ENCODE peak calls at places on chromosome 2, in eight cellular contexts. O is stimulated activated CD4-positive, alpha-beta T cell treated with anti-CD3 and anti-CD28 coated beads, Interleukin-2, amount 100 ng/mL, for 48 hours; P is CD8-positive, alpha-beta T cell; U is IMR-90; J is CD8-positive, alpha-beta memory T cell; V is iPS DF 19.7; T is AG08395; S is dorsolateral prefrontal cortex. W is an unnamed sample.

GRCh38 chr2:37895135-37895534 is 30.0 kb upstream of the RMDN2 start:
- DNase-seq in S (no peak), V (no peak), O (no peak), P (no peak), U (no peak), J (no peak), T (no peak), W (no peak)

GRCh38 chr2:239498576-239498975 is 97.8 kb upstream of the HDAC4 start:
- DNase-seq in U (no peak), J (no peak), S (no peak), O (no peak), T (no peak), P (no peak), V (no peak), W (no peak)

GRCh38 chr2:131094655-131095281 is 1.5 kb upstream of the FAM168B start:
- DNase-seq in V (no peak), T (no peak), J (no peak), U (peak; percentile 7), O (no peak), S (no peak), P (no peak), W (no peak)

GRCh38 chr2:138536302-138536701 is 34.7 kb downstream of the SPOPL start:
- DNase-seq in T (peak; percentile 42), S (no peak), P (no peak), J (no peak), O (no peak), V (no peak), U (no peak), W (no peak)

GRCh38 chr2:126733795-126734194 is 77.8 kb downstream of the GYPC start:
- DNase-seq in O (no peak), V (no peak), T (no peak), U (no peak), P (no peak), S (no peak), J (no peak), W (no peak)

GRCh38 chr2:43467889-43468288 is 127.9 kb downstream of the THADA start:
- DNase-seq in O (no peak), V (no peak), S (no peak), P (no peak), U (peak; percentile 63), J (no peak), T (peak; percentile 42), W (no peak)

GRCh38 chr2:226903179-226903578 is 67.3 kb downstream of the RHBDD1 start:
- DNase-seq in J (no peak), V (no peak), O (no peak), U (peak; percentile 93), T (peak; percentile 76), P (no peak), S (no peak), W (no peak)

GRCh38 chr2:70981421-70981820 is 3.0 kb downstream of the ANKRD53 start:
- DNase-seq in U (no peak), J (no peak), V (no peak), T (no peak), S (no peak), O (no peak), P (no peak), W (no peak)

GRCh38 chr2:147297820-147298219 is 547.0 kb upstream of the ACVR2A start:
- DNase-seq in J (no peak), V (no peak), U (no peak), P (peak; percentile 19), O (peak; percentile 18), S (no peak), T (no peak), W (no peak)

GRCh38 chr2:425947-426346 is 138.1 kb upstream of the ALKAL2 start:
- DNase-seq in V (no peak), T (no peak), U (no peak), O (no peak), S (no peak), P (no peak), J (no peak), W (no peak)

GRCh38 chr2:150625741-150626140 is 138.3 kb upstream of the RND3 start:
- DNase-seq in V (no peak), O (no peak), T (no peak), S (no peak), J (no peak), P (no peak), U (no peak), W (no peak)

GRCh38 chr2:42359894-42360483 is 1.0 kb downstream of the COX7A2L start:
- DNase-seq in U (peak; percentile 58), T (peak; percentile 25), O (no peak), J (no peak), V (no peak), P (peak; percentile 25), S (no peak), W (no peak)

GRCh38 chr2:133477614-133477990 is 90.7 kb downstream of the NCKAP5 start:
- DNase-seq in P (no peak), S (no peak), U (peak; percentile 83), O (no peak), T (peak; percentile 17), J (no peak), V (no peak), W (no peak)

GRCh38 chr2:163407296-163407695 is 328.5 kb downstream of the FIGN start:
- DNase-seq in P (no peak), J (no peak), T (no peak), V (no peak), U (peak; percentile 18), O (no peak), S (no peak), W (no peak)

GRCh38 chr2:232721882-232722281 is 24.8 kb downstream of the GIGYF2 start:
- DNase-seq in T (no peak), S (no peak), O (no peak), V (no peak), P (no peak), J (no peak), U (no peak), W (no peak)

GRCh38 chr2:72722492-72723090 is 103.2 kb downstream of the EXOC6B start:
- DNase-seq in U (peak; percentile 73), V (no peak), O (no peak), P (no peak), T (peak; percentile 72), J (no peak), S (no peak), W (no peak)

GRCh38 chr2:237324446-237325236 is 89.3 kb downstream of the COL6A3 start:
- DNase-seq in S (no peak), O (no peak), T (no peak), U (peak; percentile 85), V (no peak), J (no peak), P (no peak), W (no peak)

GRCh38 chr2:143842836-143843235 is 677.1 kb downstream of the ZEB2 start:
- DNase-seq in S (no peak), U (no peak), J (no peak), P (no peak), T (no peak), O (no peak), V (no peak), W (no peak)

GRCh38 chr2:49914281-49914680 is 760.0 kb upstream of the FSHR start:
- DNase-seq in S (no peak), V (no peak), J (no peak), T (peak; percentile 4), P (no peak), U (no peak), O (no peak), W (no peak)

GRCh38 chr2:65442420-65443020 is 10.1 kb upstream of the SPRED2 start:
- DNase-seq in O (no peak), T (no peak), S (no peak), J (no peak), V (no peak), P (no peak), U (no peak), W (no peak)

GRCh38 chr2:44850016-44850415 is 91.5 kb upstream of the SIX3 start:
- DNase-seq in U (no peak), O (no peak), S (no peak), P (no peak), T (no peak), V (no peak), J (no peak), W (no peak)

GRCh38 chr2:96427917-96428316 is 77.2 kb downstream of the NEURL3 start:
- DNase-seq in J (no peak), S (no peak), T (peak; percentile 63), U (peak; percentile 70), V (no peak), P (no peak), O (peak; percentile 12), W (no peak)

GRCh38 chr2:226732478-226733188 is 67.0 kb downstream of the IRS1 start:
- DNase-seq in J (no peak), U (no peak), T (no peak), V (no peak), S (no peak), O (no peak), P (no peak), W (no peak)

GRCh38 chr2:241272722-241273551 is 42.5 kb downstream of the HDLBP start:
- DNase-seq in U (peak; percentile 59), P (peak; percentile 45), O (peak; percentile 46), J (peak; percentile 38), V (no peak), S (no peak), T (peak; percentile 88), W (peak; percentile 62)

GRCh38 chr2:71151620-71152019 is 21.2 kb downstream of the MPHOSPH10 start:
- DNase-seq in O (no peak), T (no peak), S (no peak), U (no peak), V (no peak), P (no peak), J (no peak), W (no peak)

GRCh38 chr2:152715854-152716428 is 1.3 kb downstream of the PRPF40A start:
- DNase-seq in T (peak; percentile 16), O (no peak), J (no peak), S (no peak), V (no peak), P (peak; percentile 20), U (peak; percentile 5), W (peak; percentile 8)

GRCh38 chr2:43139501-43139900 is 86.9 kb downstream of the ZFP36L2 start:
- DNase-seq in T (no peak), S (peak; percentile 21), J (no peak), U (no peak), O (no peak), P (no peak), V (no peak), W (peak; percentile 14)